ENCODE peak calls at places on chromosomes 7 and 10, in four cellular contexts. One of them, this sample, is unnamed.

GRCh38 chr7:75617634-75618234 is 121.0 kb downstream of the HIP1 start:
- DNase-seq in HCT116: no peak
- DNase-seq in SK-N-SH: no peak
- DNase-seq in GM12878: peak
- DNase-seq in this sample: peak

GRCh38 chr10:103921248-103921647 is 3.3 kb upstream of the STN1 start:
- DNase-seq in HCT116: no peak
- DNase-seq in SK-N-SH: no peak
- DNase-seq in GM12878: no peak
- DNase-seq in this sample: no peak

GRCh38 chr10:97731346-97732051 is 5.4 kb upstream of the ZFYVE27 start:
- DNase-seq in HCT116: no peak
- DNase-seq in SK-N-SH: peak
- DNase-seq in GM12878: no peak
- DNase-seq in this sample: peak

GRCh38 chr7:133139350-133139749 is 57.5 kb upstream of the CHCHD3 start:
- DNase-seq in HCT116: peak
- DNase-seq in SK-N-SH: no peak
- DNase-seq in GM12878: no peak
- DNase-seq in this sample: peak

GRCh38 chr10:102812213-102812876 is 24.9 kb downstream of the CYP17A1 start:
- DNase-seq in HCT116: no peak
- DNase-seq in SK-N-SH: no peak
- DNase-seq in GM12878: no peak
- DNase-seq in this sample: no peak

GRCh38 chr7:129959480-129960332 is 6.9 kb upstream of the UBE2H start:
- DNase-seq in HCT116: no peak
- DNase-seq in SK-N-SH: no peak
- DNase-seq in GM12878: no peak
- DNase-seq in this sample: no peak

GRCh38 chr7:157402911-157403534 is 66.2 kb downstream of the DNAJB6 start:
- DNase-seq in HCT116: no peak
- DNase-seq in SK-N-SH: no peak
- DNase-seq in GM12878: no peak
- DNase-seq in this sample: no peak

GRCh38 chr7:12403287-12404181 is at the start of gene VWDE:
- DNase-seq in HCT116: peak
- DNase-seq in SK-N-SH: peak
- DNase-seq in GM12878: no peak
- DNase-seq in this sample: peak

GRCh38 chr10:22573820-22574569 is 140.4 kb downstream of the PIP4K2A start:
- DNase-seq in HCT116: peak
- DNase-seq in SK-N-SH: peak
- DNase-seq in GM12878: no peak
- DNase-seq in this sample: peak

GRCh38 chr7:50869108-50869716 is 86.5 kb upstream of the GRB10 start:
- DNase-seq in HCT116: peak
- DNase-seq in SK-N-SH: no peak
- DNase-seq in GM12878: no peak
- DNase-seq in this sample: no peak

GRCh38 chr10:104331208-104331838 is 6.9 kb downstream of the ITPRIP start:
- DNase-seq in HCT116: peak
- DNase-seq in SK-N-SH: no peak
- DNase-seq in GM12878: no peak
- DNase-seq in this sample: no peak

GRCh38 chr7:67947191-67947590 is 950.6 kb downstream of the TYW1 start:
- DNase-seq in HCT116: no peak
- DNase-seq in SK-N-SH: no peak
- DNase-seq in GM12878: no peak
- DNase-seq in this sample: no peak

GRCh38 chr10:11149499-11149898 is 131.8 kb downstream of the CELF2 start:
- DNase-seq in HCT116: no peak
- DNase-seq in SK-N-SH: no peak
- DNase-seq in GM12878: no peak
- DNase-seq in this sample: no peak

GRCh38 chr10:95404864-95405263 is 114.1 kb upstream of the PDLIM1 start:
- DNase-seq in HCT116: no peak
- DNase-seq in SK-N-SH: no peak
- DNase-seq in GM12878: no peak
- DNase-seq in this sample: no peak

GRCh38 chr7:24024689-24025088 is 259.3 kb upstream of the NPY start:
- DNase-seq in HCT116: no peak
- DNase-seq in SK-N-SH: peak
- DNase-seq in GM12878: no peak
- DNase-seq in this sample: no peak

GRCh38 chr7:151017953-151018420 is 6.3 kb downstream of the ATG9B start:
- DNase-seq in HCT116: no peak
- DNase-seq in SK-N-SH: peak
- DNase-seq in GM12878: no peak
- DNase-seq in this sample: no peak

GRCh38 chr7:57308631-57309408 is 141.2 kb upstream of the ZNF716 start:
- DNase-seq in HCT116: no peak
- DNase-seq in SK-N-SH: peak
- DNase-seq in GM12878: no peak
- DNase-seq in this sample: peak

GRCh38 chr7:47827321-47827720 is 120.9 kb downstream of the PKD1L1 start:
- DNase-seq in HCT116: no peak
- DNase-seq in SK-N-SH: no peak
- DNase-seq in GM12878: no peak
- DNase-seq in this sample: no peak

GRCh38 chr7:38382627-38383026 is 109.2 kb upstream of the TARP start:
- DNase-seq in HCT116: no peak
- DNase-seq in SK-N-SH: no peak
- DNase-seq in GM12878: no peak
- DNase-seq in this sample: no peak

GRCh38 chr7:76315372-76315771 is 12.9 kb downstream of the HSPB1 start:
- DNase-seq in HCT116: no peak
- DNase-seq in SK-N-SH: no peak
- DNase-seq in GM12878: no peak
- DNase-seq in this sample: no peak

GRCh38 chr7:108454674-108455523 is 1.3 kb downstream of the NRCAM start:
- DNase-seq in HCT116: no peak
- DNase-seq in SK-N-SH: peak
- DNase-seq in GM12878: no peak
- DNase-seq in this sample: no peak

GRCh38 chr10:31484407-31485135 is 165.6 kb downstream of the ZEB1 start:
- DNase-seq in HCT116: no peak
- DNase-seq in SK-N-SH: no peak
- DNase-seq in GM12878: no peak
- DNase-seq in this sample: no peak

GRCh38 chr10:79087721-79088120 is 19.0 kb downstream of the ZMIZ1 start:
- DNase-seq in HCT116: no peak
- DNase-seq in SK-N-SH: no peak
- DNase-seq in GM12878: no peak
- DNase-seq in this sample: peak

GRCh38 chr7:150381096-150381495 is 2.0 kb downstream of the ZNF775 start:
- DNase-seq in HCT116: no peak
- DNase-seq in SK-N-SH: no peak
- DNase-seq in GM12878: no peak
- DNase-seq in this sample: no peak

GRCh38 chr10:790821-791551 is 101.5 kb upstream of the DIP2C start:
- DNase-seq in HCT116: no peak
- DNase-seq in SK-N-SH: peak
- DNase-seq in GM12878: no peak
- DNase-seq in this sample: no peak

GRCh38 chr7:22397981-22398380 is 41.0 kb upstream of the RAPGEF5 start:
- DNase-seq in HCT116: no peak
- DNase-seq in SK-N-SH: no peak
- DNase-seq in GM12878: no peak
- DNase-seq in this sample: no peak

GRCh38 chr7:138834583-138834982 is 36.6 kb upstream of the ATP6V0A4 start:
- DNase-seq in HCT116: no peak
- DNase-seq in SK-N-SH: no peak
- DNase-seq in GM12878: no peak
- DNase-seq in this sample: no peak

GRCh38 chr10:389391-389790 is 254.1 kb downstream of the ZMYND11 start:
- DNase-seq in HCT116: no peak
- DNase-seq in SK-N-SH: no peak
- DNase-seq in GM12878: no peak
- DNase-seq in this sample: no peak

GRCh38 chr7:141837683-141838082 is 3.6 kb downstream of the PRSS37 start:
- DNase-seq in HCT116: no peak
- DNase-seq in SK-N-SH: no peak
- DNase-seq in GM12878: no peak
- DNase-seq in this sample: no peak

GRCh38 chr7:85103352-85103751 is 83.5 kb downstream of the SEMA3D start:
- DNase-seq in HCT116: peak
- DNase-seq in SK-N-SH: no peak
- DNase-seq in GM12878: no peak
- DNase-seq in this sample: no peak

GRCh38 chr7:51253157-51253556 is 63.5 kb downstream of the COBL start:
- DNase-seq in HCT116: no peak
- DNase-seq in SK-N-SH: no peak
- DNase-seq in GM12878: no peak
- DNase-seq in this sample: peak

GRCh38 chr7:82435769-82436168 is 7.8 kb downstream of the CACNA2D1 start:
- DNase-seq in HCT116: no peak
- DNase-seq in SK-N-SH: no peak
- DNase-seq in GM12878: no peak
- DNase-seq in this sample: no peak

GRCh38 chr7:128398016-128398840 is 11.6 kb downstream of the IMPDH1 start:
- DNase-seq in HCT116: no peak
- DNase-seq in SK-N-SH: peak
- DNase-seq in GM12878: no peak
- DNase-seq in this sample: peak

GRCh38 chr7:107560898-107561516 is 2.7 kb downstream of the COG5 start:
- DNase-seq in HCT116: no peak
- DNase-seq in SK-N-SH: no peak
- DNase-seq in GM12878: no peak
- DNase-seq in this sample: no peak

GRCh38 chr7:120272261-120272895 is 597 bp upstream of the KCND2 start:
- DNase-seq in HCT116: peak
- DNase-seq in SK-N-SH: peak
- DNase-seq in GM12878: peak
- DNase-seq in this sample: peak

GRCh38 chr7:28807396-28807994 is 150.6 kb downstream of the TRIL start:
- DNase-seq in HCT116: no peak
- DNase-seq in SK-N-SH: no peak
- DNase-seq in GM12878: no peak
- DNase-seq in this sample: no peak

GRCh38 chr10:124025638-124026336 is 67.6 kb downstream of the CHST15 start:
- DNase-seq in HCT116: peak
- DNase-seq in SK-N-SH: peak
- DNase-seq in GM12878: no peak
- DNase-seq in this sample: peak

GRCh38 chr10:125629758-125630376 is 53.1 kb downstream of the TEX36 start:
- DNase-seq in HCT116: peak
- DNase-seq in SK-N-SH: peak
- DNase-seq in GM12878: no peak
- DNase-seq in this sample: peak

GRCh38 chr7:36391436-36392198 is 2.0 kb downstream of the ANLN start:
- DNase-seq in HCT116: no peak
- DNase-seq in SK-N-SH: no peak
- DNase-seq in GM12878: peak
- DNase-seq in this sample: peak
- TF ChIP-seq JUND in HCT116: no peak
- TF ChIP-seq JUND in SK-N-SH: no peak
- TF ChIP-seq JUND in GM12878: no peak
- TF ChIP-seq JUND in this sample: no peak

DNA sequence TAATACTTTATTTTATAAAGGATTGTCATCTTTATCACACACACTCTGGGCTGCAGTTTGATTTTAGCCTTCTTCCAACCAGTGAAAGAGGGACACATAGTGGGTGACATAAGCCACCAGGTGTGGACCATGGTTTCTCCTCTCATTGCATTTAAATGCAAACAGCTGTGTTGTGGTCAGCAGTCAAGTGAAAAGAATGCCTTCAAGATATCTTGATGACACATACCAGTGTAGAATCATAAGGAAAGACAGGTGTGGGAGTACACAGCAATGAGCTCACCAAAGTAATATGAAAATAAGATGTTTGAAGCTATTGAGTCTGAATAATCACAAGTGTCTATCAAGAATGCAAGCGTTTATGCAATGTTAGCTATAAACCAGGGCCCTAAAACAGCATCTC is 580.0 kb downstream of the XPNPEP1 start:
- DNase-seq in HCT116: no peak
- DNase-seq in SK-N-SH: no peak
- DNase-seq in GM12878: no peak
- DNase-seq in this sample: no peak
- TF ChIP-seq JUND in HCT116: no peak
- TF ChIP-seq JUND in SK-N-SH: peak
- TF ChIP-seq JUND in GM12878: no peak
- TF ChIP-seq JUND in this sample: no peak

DNA sequence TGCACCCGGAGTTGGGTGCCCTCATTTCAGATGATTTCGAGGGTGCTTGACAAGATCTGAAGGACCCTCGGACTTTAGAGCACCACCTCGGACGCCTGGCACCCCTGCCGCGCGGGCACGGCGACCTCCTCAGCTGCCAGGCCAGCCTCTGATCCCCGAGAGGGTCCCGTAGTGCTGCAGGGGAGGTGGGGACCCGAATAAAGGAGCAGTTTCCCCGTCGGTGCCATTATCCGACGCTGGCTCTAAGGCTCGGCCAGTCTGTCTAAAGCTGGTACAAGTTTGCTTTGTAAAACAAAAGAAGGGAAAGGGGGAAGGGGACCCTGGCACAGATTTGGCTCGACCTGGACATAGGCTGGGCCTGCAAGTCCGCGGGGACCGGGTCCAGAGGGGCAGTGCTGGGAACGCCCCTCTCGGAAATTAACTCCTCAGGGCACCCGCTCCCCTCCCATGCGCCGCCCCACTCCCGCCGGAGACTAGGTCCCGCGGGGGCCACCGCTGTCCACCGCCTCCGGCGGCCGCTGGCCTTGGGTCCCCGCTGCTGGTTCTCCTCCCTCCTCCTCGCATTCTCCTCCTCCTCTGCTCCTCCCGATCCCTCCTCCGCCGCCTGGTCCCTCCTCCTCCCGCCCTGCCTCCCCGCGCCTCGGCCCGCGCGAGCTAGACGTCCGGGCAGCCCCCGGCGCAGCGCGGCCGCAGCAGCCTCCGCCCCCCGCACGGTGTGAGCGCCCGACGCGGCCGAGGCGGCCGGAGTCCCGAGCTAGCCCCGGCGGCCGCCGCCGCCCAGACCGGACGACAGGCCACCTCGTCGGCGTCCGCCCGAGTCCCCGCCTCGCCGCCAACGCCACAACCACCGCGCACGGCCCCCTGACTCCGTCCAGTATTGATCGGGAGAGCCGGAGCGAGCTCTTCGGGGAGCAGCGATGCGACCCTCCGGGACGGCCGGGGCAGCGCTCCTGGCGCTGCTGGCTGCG is at the start of gene EGFR:
- DNase-seq in HCT116: peak
- DNase-seq in SK-N-SH: peak
- DNase-seq in GM12878: no peak
- DNase-seq in this sample: peak
- TF ChIP-seq JUND in HCT116: no peak
- TF ChIP-seq JUND in SK-N-SH: no peak
- TF ChIP-seq JUND in GM12878: no peak
- TF ChIP-seq JUND in this sample: no peak

GRCh38 chr10:116125180-116125579 is 147.8 kb downstream of the GFRA1 start:
- DNase-seq in HCT116: no peak
- DNase-seq in SK-N-SH: no peak
- DNase-seq in GM12878: no peak
- DNase-seq in this sample: no peak
- TF ChIP-seq JUND in HCT116: no peak
- TF ChIP-seq JUND in SK-N-SH: no peak
- TF ChIP-seq JUND in GM12878: no peak
- TF ChIP-seq JUND in this sample: no peak

GRCh38 chr7:95960706-95961244 is 188.4 kb downstream of the DYNC1I1 start:
- DNase-seq in HCT116: no peak
- DNase-seq in SK-N-SH: no peak
- DNase-seq in GM12878: no peak
- DNase-seq in this sample: no peak
- TF ChIP-seq JUND in HCT116: no peak
- TF ChIP-seq JUND in SK-N-SH: no peak
- TF ChIP-seq JUND in GM12878: no peak
- TF ChIP-seq JUND in this sample: no peak